ENCODE peak calls at places on chromosomes 6 and 20, in eight cellular contexts. A, S, X, T, U, Y, J and Q are unnamed samples.

GRCh38 chr6:155185544-155185943 is 78.3 kb upstream of the CLDN20 start:
- DNase-seq in J (peak), U (peak), T (no peak), Y (peak), A (peak), X (peak), S (no peak), Q (peak)

GRCh38 chr6:7184502-7184901 is 76.7 kb downstream of the RREB1 start:
- DNase-seq in U (no peak), A (no peak), J (no peak), X (no peak), S (no peak), Y (no peak), T (no peak), Q (no peak)

GRCh38 chr6:29696147-29697129 is 15.5 kb upstream of the ZFP57 start:
- DNase-seq in U (peak), S (no peak), J (peak), A (peak), X (peak), Y (peak), T (peak), Q (peak)

GRCh38 chr6:33875696-33876095 is 71.9 kb upstream of the MLN start:
- DNase-seq in X (no peak), Y (no peak), J (no peak), A (no peak), T (no peak), U (no peak), S (no peak), Q (no peak)

GRCh38 chr6:104940881-104941693 is 15.8 kb upstream of the LIN28B start:
- DNase-seq in Y (no peak), S (peak), X (peak), U (peak), J (peak), A (peak), T (peak), Q (peak)

GRCh38 chr6:6704423-6705060 is 116.0 kb downstream of the LY86 start:
- DNase-seq in J (no peak), X (no peak), Y (no peak), U (no peak), S (no peak), A (no peak), T (no peak), Q (no peak)

GRCh38 chr6:7189101-7189721 is 81.5 kb downstream of the RREB1 start:
- DNase-seq in A (no peak), S (no peak), U (no peak), X (no peak), J (no peak), T (no peak), Y (no peak), Q (no peak)

GRCh38 chr20:24690408-24690807 is 221.0 kb downstream of the SYNDIG1 start:
- DNase-seq in X (no peak), S (no peak), T (no peak), A (no peak), J (no peak), Y (no peak), U (no peak), Q (no peak)

GRCh38 chr20:24868396-24868927 is 80.6 kb upstream of the CST7 start:
- DNase-seq in T (no peak), J (no peak), X (no peak), Y (no peak), S (no peak), U (no peak), A (no peak), Q (no peak)

GRCh38 chr20:33812673-33813462 is 1.7 kb downstream of the CHMP4B start:
- DNase-seq in J (no peak), X (peak), A (peak), Y (no peak), S (peak), T (no peak), U (peak), Q (no peak)

GRCh38 chr6:108983151-108983550 is 111.5 kb downstream of the SESN1 start:
- DNase-seq in A (no peak), U (no peak), T (no peak), X (peak), S (no peak), J (peak), Y (no peak), Q (no peak)

GRCh38 chr6:49915035-49915434 is 48.7 kb upstream of the CRISP1 start:
- DNase-seq in T (no peak), S (no peak), A (no peak), X (no peak), U (no peak), J (no peak), Y (no peak), Q (no peak)

GRCh38 chr20:6700563-6701328 is 66.7 kb upstream of the BMP2 start:
- DNase-seq in T (no peak), J (no peak), X (no peak), U (no peak), A (no peak), S (no peak), Y (no peak), Q (no peak)

GRCh38 chr20:61683721-61684120 is 382.0 kb downstream of the TAF4 start:
- DNase-seq in J (no peak), A (no peak), Y (no peak), S (no peak), T (no peak), X (no peak), U (no peak), Q (no peak)
- TF ChIP-seq CTCF in J (no peak), A (no peak), Y (no peak), S (no peak), T (no peak), X (no peak), U (no peak), Q (no peak)

GRCh38 chr6:71419954-71420692 is 131.5 kb downstream of the OGFRL1 start:
- DNase-seq in T (peak), S (no peak), X (peak), U (peak), A (peak), J (peak), Y (no peak), Q (peak)
- TF ChIP-seq CTCF in T (no peak), S (peak), X (no peak), U (peak), A (no peak), J (peak), Y (peak), Q (no peak)

GRCh38 chr6:141349710-141350109 is 783.0 kb upstream of the GJE1 start:
- DNase-seq in Y (no peak), J (no peak), X (no peak), S (no peak), T (no peak), A (no peak), U (no peak), Q (no peak)

GRCh38 chr6:141351721-141352120 is 781.0 kb upstream of the GJE1 start:
- DNase-seq in U (no peak), X (no peak), Y (no peak), A (no peak), T (no peak), S (no peak), J (no peak), Q (no peak)

GRCh38 chr6:141359953-141360352 is 772.8 kb upstream of the GJE1 start:
- DNase-seq in X (peak), S (no peak), Y (no peak), J (peak), A (no peak), T (no peak), U (no peak), Q (no peak)

GRCh38 chr6:141354191-141354950 is 778.4 kb upstream of the GJE1 start:
- DNase-seq in A (no peak), Y (no peak), X (no peak), S (no peak), J (no peak), T (no peak), U (no peak), Q (no peak)
- TF ChIP-seq CTCF in A (no peak), Y (no peak), X (no peak), S (no peak), J (no peak), T (no peak), U (no peak), Q (no peak)

DNA sequence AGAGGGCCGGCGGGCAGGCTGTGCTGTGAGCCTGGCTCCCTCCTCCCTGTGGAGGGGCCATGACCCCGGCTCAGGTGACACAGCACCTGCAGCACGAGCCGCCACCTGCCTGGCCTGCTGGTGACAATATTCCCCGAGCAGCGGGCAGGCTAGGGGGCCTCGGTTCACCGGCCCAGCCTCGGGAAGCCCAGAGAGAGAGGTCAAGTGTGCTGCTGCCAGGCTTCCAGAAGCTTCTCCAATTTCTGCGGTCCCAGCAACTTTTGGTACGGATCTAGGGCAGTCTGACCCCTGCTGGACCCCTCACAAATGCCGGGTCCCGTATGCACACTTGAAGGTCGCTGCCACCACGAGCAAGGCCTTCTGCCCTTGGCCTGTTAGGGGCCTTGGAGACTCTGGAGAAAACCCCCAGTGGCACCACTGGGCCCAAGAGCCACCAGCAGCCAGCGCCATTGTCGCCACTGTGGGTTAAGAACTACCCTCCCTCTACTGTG is 38.6 kb upstream of the NOL4L start:
- DNase-seq in U (no peak), Y (no peak), T (no peak), S (no peak), A (peak), X (no peak), J (no peak), Q (no peak)
- TF ChIP-seq CTCF in U (no peak), Y (no peak), T (no peak), S (peak), A (no peak), X (no peak), J (no peak), Q (no peak)

DNA sequence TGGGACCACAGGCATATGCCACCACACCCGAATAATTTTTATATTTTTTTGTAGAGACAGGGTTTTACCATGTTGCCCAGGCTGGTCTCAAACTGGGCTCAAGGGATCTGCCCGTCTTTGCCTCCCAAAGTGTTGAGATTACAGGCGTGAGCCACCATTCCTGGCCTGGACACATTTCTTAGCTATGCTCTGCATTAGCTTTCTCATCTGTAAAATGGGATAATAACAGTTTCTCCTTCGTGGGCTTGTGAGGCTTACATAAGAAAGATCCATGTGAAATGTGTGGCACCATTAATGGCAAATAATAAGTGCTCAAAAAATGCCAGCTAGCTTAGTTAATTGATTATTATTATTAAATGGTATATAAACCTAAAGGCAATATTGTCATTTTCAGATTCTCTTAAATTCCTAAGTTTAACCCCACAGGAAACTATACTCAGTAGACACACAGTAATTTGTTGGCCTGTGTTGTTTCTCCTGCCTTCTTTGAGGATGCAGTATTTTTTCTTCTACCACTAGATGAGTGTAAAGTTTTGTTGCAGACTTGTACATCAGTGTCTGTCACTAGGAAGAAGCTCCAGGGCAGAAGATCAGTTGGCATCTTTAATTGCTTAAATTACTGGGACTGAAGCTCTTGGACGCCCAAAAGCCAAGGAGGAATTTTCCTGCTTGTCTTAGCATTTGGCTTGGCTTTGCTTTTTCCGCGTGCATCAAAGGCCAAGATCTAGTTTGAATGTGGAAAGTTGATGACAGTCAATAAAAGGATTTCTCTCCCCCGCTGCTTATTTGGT is 162.3 kb upstream of the ZNF217 start:
- DNase-seq in A (no peak), S (no peak), U (no peak), X (no peak), Y (peak), T (no peak), J (no peak), Q (no peak)
- TF ChIP-seq CTCF in A (no peak), S (no peak), U (no peak), X (no peak), Y (peak), T (no peak), J (no peak), Q (no peak)

DNA sequence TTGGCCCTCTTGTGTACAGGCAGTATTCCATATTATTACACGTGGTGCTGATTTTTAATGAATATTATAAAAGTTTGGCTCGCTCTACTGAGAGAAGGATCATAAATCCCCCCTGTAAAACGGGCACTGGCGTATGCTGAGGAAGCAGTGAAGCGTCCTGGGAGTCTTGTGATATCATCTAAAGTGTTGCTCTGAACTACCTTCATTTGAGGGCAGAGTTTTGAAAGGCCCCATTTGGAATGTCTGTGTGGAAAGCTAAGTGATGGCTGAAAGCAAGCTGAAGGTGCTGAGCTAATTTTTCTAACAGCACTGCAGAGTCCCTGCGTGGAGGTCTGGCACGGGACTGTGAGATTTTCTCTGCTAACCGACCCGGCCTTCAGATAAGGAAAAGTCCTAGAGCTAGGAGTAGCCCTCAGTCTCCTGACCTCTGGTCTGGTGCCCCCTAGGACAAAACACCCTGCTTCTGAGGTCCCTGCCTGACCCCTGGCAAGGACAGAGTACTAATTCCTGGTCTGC is 1.3 kb upstream of the BACH2 start:
- DNase-seq in J (no peak), A (no peak), Y (no peak), U (no peak), S (no peak), X (no peak), T (no peak), Q (no peak)
- TF ChIP-seq CTCF in J (no peak), A (no peak), Y (no peak), U (no peak), S (no peak), X (no peak), T (no peak), Q (no peak)

DNA sequence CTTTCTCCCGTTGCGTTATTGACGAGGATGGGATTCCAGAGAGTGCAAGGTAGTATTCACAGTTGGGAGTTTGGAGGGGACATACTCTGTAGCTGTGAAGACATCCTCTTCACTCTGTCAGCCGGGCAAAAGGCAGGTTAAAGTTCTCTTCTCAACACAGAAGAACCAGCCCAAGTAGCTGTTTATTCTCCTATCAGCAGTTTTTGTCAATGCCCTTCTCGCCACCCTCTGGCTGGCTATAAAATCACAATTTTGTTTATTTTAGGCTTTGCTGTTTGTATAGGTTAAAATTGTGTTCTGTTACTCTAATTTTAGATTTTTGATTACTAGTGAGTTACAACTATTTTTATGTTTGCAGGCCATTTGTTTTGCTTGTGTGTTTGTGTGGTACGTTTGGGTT is 37.9 kb upstream of the MAS1 start:
- DNase-seq in J (peak), U (peak), A (no peak), X (peak), T (no peak), S (no peak), Y (peak), Q (no peak)
- TF ChIP-seq CTCF in J (peak), U (no peak), A (no peak), X (peak), T (no peak), S (peak), Y (peak), Q (no peak)